ENCODE peak calls at places on chromosome 12, in seven cellular contexts. T is uterus, D is small intestine, A is pancreas, K is RWPE2, O is iPS DF 6.9, X is heart left ventricle. F is an unnamed sample.

GRCh38 chr12:50732591-50732990 is 31.3 kb upstream of the ATF1 start:
- DNase-seq in T (no peak), O (no peak), X (no peak), D (no peak), A (no peak), K (no peak), F (no peak)

GRCh38 chr12:2256915-2257314 is 204.1 kb downstream of the CACNA1C start:
- DNase-seq in T (no peak), K (peak), A (no peak), D (no peak), X (no peak), O (no peak), F (no peak)

GRCh38 chr12:116142936-116143882 is 134.3 kb downstream of the MED13L start:
- DNase-seq in D (no peak), A (no peak), K (no peak), X (no peak), T (no peak), O (no peak), F (no peak)

GRCh38 chr12:95738024-95738611 is 52.4 kb downstream of the NTN4 start:
- DNase-seq in T (no peak), O (no peak), A (no peak), X (no peak), K (no peak), D (peak), F (no peak)

GRCh38 chr12:99455350-99456037 is 192.1 kb upstream of the GARIN6 start:
- DNase-seq in O (no peak), T (no peak), A (no peak), X (no peak), D (no peak), K (peak), F (no peak)

GRCh38 chr12:53207042-53207441 is at the start of gene ITGB7:
- DNase-seq in D (peak), X (no peak), T (no peak), O (no peak), A (no peak), K (no peak), F (no peak)

GRCh38 chr12:68636268-68636667 is 25.6 kb downstream of the RAP1B start:
- DNase-seq in O (no peak), X (no peak), D (no peak), A (no peak), K (no peak), T (no peak), F (no peak)

GRCh38 chr12:130254476-130255276 is 83.0 kb upstream of the PIWIL1 start:
- DNase-seq in D (no peak), X (no peak), T (no peak), K (no peak), A (no peak), O (no peak), F (no peak)

GRCh38 chr12:5318874-5319273 is 113.0 kb upstream of the NTF3 start:
- DNase-seq in T (no peak), X (no peak), O (no peak), A (no peak), D (peak), K (no peak), F (no peak)

GRCh38 chr12:50221228-50222008 is 54.2 kb upstream of the CERS5 start:
- DNase-seq in K (no peak), T (peak), A (no peak), O (no peak), D (no peak), X (no peak), F (no peak)

DNA sequence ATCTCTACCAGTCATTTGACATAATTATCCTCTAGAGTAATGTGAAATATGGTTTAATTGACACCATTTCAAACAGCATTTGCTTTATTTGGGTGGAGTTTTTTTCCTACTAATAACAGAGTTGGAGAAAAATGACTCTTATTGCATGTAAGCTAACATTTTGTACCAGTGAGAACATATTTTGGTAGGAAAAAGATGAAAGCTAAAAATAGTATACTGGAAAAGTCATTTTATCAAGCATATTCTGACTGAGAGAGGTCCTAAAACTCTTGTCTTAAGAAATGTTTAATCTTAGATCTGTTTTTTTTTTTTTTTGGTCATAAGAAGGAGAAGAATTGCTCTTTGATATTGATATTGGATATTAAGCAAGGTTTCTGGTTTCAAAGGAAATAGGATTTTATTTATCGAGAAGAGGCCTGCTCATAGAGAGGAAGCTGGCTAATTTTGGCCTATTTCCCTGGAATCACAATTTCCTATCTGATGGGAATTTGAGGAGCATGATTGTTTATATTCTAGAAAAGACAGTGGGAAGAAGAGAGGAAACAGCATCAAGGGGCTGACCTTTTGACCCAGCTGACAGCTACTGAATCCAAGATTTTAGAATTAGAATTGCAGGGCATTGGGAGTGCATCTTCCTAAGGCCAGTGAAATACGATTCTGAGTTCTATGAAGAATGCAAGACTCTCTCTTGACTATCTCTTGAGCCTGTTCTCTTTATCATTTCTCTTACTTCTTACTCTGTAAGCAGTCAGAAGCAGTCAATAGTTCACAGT is 19.4 kb downstream of the OTOGL start:
- DNase-seq in D (no peak), K (no peak), A (no peak), T (no peak), X (peak), O (no peak), F (no peak)
- H3K27ac ChIP-seq in D (no peak), K (no peak), A (no peak), T (peak), X (peak), O (no peak), F (peak)

GRCh38 chr12:107749094-107749493 is 11.8 kb downstream of the PRDM4 start:
- DNase-seq in T (no peak), D (no peak), O (no peak), X (no peak), K (no peak), A (no peak), F (no peak)

GRCh38 chr12:107748472-107748871 is 12.5 kb downstream of the PRDM4 start:
- DNase-seq in D (no peak), T (no peak), O (no peak), A (no peak), X (no peak), K (no peak), F (no peak)
- H3K4me3 ChIP-seq in D (no peak), T (no peak), O (no peak), A (no peak), X (peak), K (no peak), F (no peak)

GRCh38 chr12:121918679-121919038 is 267 bp downstream of the CFAP251 start:
- DNase-seq in K (no peak), D (no peak), X (no peak), A (no peak), T (no peak), O (no peak), F (no peak)

GRCh38 chr12:121915841-121916321 is 2.5 kb upstream of the CFAP251 start:
- DNase-seq in D (no peak), A (no peak), O (no peak), T (no peak), X (no peak), K (no peak), F (no peak)

GRCh38 chr12:121916719-121917118 is 1.7 kb upstream of the CFAP251 start:
- DNase-seq in O (no peak), K (no peak), D (no peak), A (no peak), T (peak), X (no peak), F (no peak)

GRCh38 chr12:121921106-121921505 is 2.7 kb downstream of the CFAP251 start:
- DNase-seq in X (no peak), D (no peak), K (no peak), A (no peak), O (no peak), T (no peak), F (no peak)

DNA sequence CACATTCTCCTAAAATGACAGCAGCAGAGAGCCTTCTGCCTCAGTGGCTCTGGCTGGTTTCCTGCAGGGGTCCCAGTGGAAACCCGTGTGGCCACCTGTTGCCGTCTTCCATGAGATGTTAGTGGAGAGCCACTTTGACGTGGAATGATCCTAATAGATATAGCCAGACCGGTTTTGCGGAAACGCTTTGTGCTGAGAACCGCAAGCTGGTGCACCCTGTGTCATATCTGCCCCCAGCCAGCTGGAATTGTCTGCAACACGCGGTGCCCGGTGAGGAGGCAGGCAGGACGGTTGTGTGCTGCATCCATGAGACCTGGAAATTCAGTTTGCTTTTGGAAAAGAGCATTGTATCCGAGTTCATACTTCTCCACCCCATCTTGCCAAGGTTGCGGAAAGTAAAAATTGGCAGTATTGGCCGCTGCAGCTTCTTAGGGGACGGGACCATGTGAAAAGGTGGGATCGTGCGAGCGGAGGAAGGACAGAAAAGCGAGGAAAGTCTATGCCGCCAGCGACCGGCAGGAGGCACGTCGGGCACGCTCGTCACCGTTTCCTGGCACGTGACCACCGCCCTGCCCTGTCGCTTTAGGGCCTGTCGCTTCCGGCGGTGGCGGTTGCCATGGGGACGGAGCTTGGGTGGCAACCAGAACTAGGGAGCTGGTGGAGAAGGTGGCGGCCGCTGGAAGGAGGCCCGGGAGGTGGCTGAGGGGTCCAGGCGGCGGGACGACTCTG is at the start of gene CFAP251:
- DNase-seq in D (peak), O (peak), X (peak), T (peak), K (peak), A (peak), F (peak)
- H3K27ac ChIP-seq in D (peak), O (no peak), X (no peak), T (no peak), K (peak), A (peak), F (no peak)

GRCh38 chr12:120194534-120195395 is at the start of gene GCN1:
- DNase-seq in D (peak), A (peak), K (peak), X (peak), O (no peak), T (peak), F (peak)

GRCh38 chr12:120197542-120197887 is 3.0 kb upstream of the GCN1 start:
- DNase-seq in A (no peak), X (no peak), T (no peak), K (no peak), O (no peak), D (no peak), F (no peak)

GRCh38 chr12:120199025-120199424 is 1.9 kb downstream of the RPLP0 start:
- DNase-seq in O (no peak), K (no peak), T (no peak), D (no peak), A (no peak), X (no peak), F (no peak)

GRCh38 chr12:120194226-120194533 is 335 bp downstream of the GCN1 start:
- DNase-seq in O (no peak), X (no peak), K (no peak), T (no peak), A (no peak), D (no peak), F (no peak)

GRCh38 chr12:120196363-120196762 is 1.8 kb upstream of the GCN1 start:
- DNase-seq in D (no peak), A (no peak), T (no peak), K (no peak), X (no peak), O (no peak), F (no peak)
- H3K4me3 ChIP-seq in D (no peak), A (no peak), T (no peak), K (no peak), X (no peak), O (no peak), F (no peak)

DNA sequence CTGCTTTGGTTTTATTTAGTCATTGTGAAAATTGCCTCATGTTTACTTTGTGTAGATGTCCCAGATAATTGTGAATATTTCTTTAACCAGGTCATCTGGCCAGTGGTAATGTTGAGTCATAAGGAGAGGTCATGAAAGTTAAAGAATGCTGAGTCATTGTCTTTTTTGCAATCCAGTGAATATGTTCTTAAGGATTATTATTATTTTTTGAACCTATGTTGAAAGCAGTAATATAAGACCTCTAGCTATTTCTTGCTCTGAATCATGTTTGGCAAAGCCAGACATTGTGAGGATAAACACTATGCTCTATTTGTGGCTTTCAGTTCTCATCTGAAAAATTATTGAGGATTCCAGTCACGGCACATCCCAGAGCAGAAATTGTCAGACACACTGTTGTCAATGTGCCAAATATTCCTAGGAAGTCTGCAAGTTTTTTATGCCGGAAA is 369.5 kb downstream of the ATP23 start:
- DNase-seq in A (no peak), O (no peak), D (no peak), T (no peak), X (no peak), K (no peak), F (no peak)
- H3K27ac ChIP-seq in A (no peak), O (no peak), D (no peak), T (no peak), X (no peak), K (peak), F (peak)

GRCh38 chr12:124694846-124695497 is 127.6 kb upstream of the NCOR2 start:
- DNase-seq in D (no peak), X (peak), O (no peak), K (no peak), A (no peak), T (peak), F (no peak)
- H3K4me3 ChIP-seq in D (no peak), X (no peak), O (no peak), K (no peak), A (no peak), T (no peak), F (no peak)

GRCh38 chr12:19234991-19235876 is 105.7 kb downstream of the PLEKHA5 start:
- DNase-seq in X (no peak), K (no peak), T (no peak), D (no peak), O (no peak), A (no peak), F (no peak)

GRCh38 chr12:19230299-19230866 is 100.8 kb downstream of the PLEKHA5 start:
- DNase-seq in A (no peak), T (no peak), X (no peak), D (no peak), K (no peak), O (no peak), F (no peak)

GRCh38 chr12:19230896-19231295 is 101.4 kb downstream of the PLEKHA5 start:
- DNase-seq in K (no peak), O (no peak), T (no peak), D (no peak), X (no peak), A (no peak), F (no peak)

GRCh38 chr12:19236656-19237055 is 107.1 kb downstream of the PLEKHA5 start:
- DNase-seq in O (no peak), A (no peak), T (no peak), K (no peak), D (no peak), X (peak), F (no peak)

DNA sequence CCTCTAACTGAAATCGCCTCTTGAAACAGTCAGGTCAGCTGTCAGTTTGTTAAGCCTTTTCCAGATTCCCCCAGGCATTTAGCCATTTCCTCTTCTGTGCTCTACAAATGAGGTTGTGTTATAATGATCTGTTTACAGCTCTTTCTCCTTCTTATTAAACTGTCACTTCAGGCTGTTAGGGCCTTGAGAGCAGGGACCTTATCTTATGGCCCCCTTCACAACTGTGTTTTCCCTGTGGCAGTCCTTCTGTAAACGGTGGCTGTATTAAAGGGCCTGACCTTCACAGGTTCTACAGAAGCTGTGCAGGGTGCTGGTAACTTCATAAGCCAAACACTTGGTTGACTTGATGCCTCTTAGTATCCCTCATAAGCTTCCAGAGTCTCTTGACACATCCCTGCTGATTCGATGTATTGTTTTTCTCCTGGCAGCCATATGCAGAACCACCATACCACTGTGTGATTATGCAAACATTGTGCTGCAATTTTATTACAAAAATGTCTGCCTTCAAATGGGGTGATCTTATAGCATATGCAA is 104.7 kb downstream of the PLEKHA5 start:
- DNase-seq in X (no peak), T (no peak), A (no peak), O (no peak), K (no peak), D (no peak), F (no peak)
- H3K27ac ChIP-seq in X (peak), T (peak), A (no peak), O (no peak), K (no peak), D (no peak), F (peak)

F was measured in coronary artery.